ENCODE peak calls at places on chromosomes 6 and 20, in four cellular contexts. X is CD8-positive, alpha-beta T cell; F is endodermal cell; D is mammary epithelial cell. M is an unnamed sample. For H3K4me1, the result is how much of the 10 kb centered on the place peaks cover.

GRCh38 chr6:85703359-85703758 is 60.7 kb upstream of the SYNCRIP start:
- DNase-seq in X (no peak), F (no peak), D (no peak), M (no peak)

GRCh38 chr6:10630178-10630577 is 64.2 kb downstream of the C6orf52 start:
- DNase-seq in X (no peak), F (no peak), D (no peak), M (no peak)

GRCh38 chr6:134416501-134417154 is 98.7 kb upstream of the SGK1 start:
- DNase-seq in X (no peak), F (no peak), D (no peak), M (no peak)

GRCh38 chr6:112225691-112226090 is 28.7 kb downstream of the LAMA4 start:
- DNase-seq in X (no peak), F (no peak), D (no peak), M (no peak)

GRCh38 chr6:17986656-17987575 is 519 bp downstream of the KIF13A start:
- DNase-seq in X (no peak), F (peak), D (peak), M (peak)

GRCh38 chr20:57693002-57693582 is 16.7 kb downstream of the PMEPA1 start:
- DNase-seq in X (no peak), F (peak), D (peak), M (no peak)

GRCh38 chr6:19465760-19466159 is 371.4 kb upstream of the ID4 start:
- DNase-seq in X (no peak), F (no peak), D (no peak), M (no peak)

GRCh38 chr20:44203161-44203560 is 7.4 kb downstream of the OSER1 start:
- DNase-seq in X (no peak), F (no peak), D (no peak), M (no peak)

GRCh38 chr6:140879861-140880260 is 1252.9 kb upstream of the GJE1 start:
- DNase-seq in X (no peak), F (no peak), D (peak), M (no peak)

GRCh38 chr20:9172908-9173307 is 104.0 kb downstream of the PLCB4 start:
- DNase-seq in X (no peak), F (no peak), D (no peak), M (no peak)

GRCh38 chr6:57138026-57138425 is 34.1 kb upstream of the BAG2 start:
- DNase-seq in X (no peak), F (no peak), D (no peak), M (no peak)

GRCh38 chr20:36261389-36262105 is 25.3 kb downstream of the AAR2 start:
- DNase-seq in X (no peak), F (no peak), D (no peak), M (no peak)

GRCh38 chr20:31740208-31740607 is 1.1 kb downstream of the TPX2 start:
- DNase-seq in X (no peak), F (no peak), D (peak), M (no peak)

GRCh38 chr6:7215798-7216231 is 97.2 kb downstream of the SSR1 start:
- DNase-seq in X (no peak), F (no peak), D (no peak), M (no peak)

GRCh38 chr6:21227486-21227885 is 366.1 kb upstream of the SOX4 start:
- DNase-seq in X (no peak), F (no peak), D (peak), M (no peak)

GRCh38 chr6:148221580-148221979 is 121.1 kb upstream of the SASH1 start:
- DNase-seq in X (no peak), F (peak), D (no peak), M (no peak)

GRCh38 chr20:58619847-58620431 is 31.1 kb upstream of the STX16 start:
- DNase-seq in X (no peak), F (peak), D (peak), M (no peak)

GRCh38 chr6:98845201-98846020 is 11.0 kb downstream of the POU3F2 start:
- DNase-seq in X (peak), F (peak), D (peak), M (peak)

GRCh38 chr20:63534427-63534830 is 2.7 kb downstream of the PTK6 start:
- DNase-seq in X (no peak), F (no peak), D (no peak), M (no peak)
- H3K4me3 ChIP-seq in X (no peak), F (no peak), D (no peak), M (no peak)

GRCh38 chr6:43834528-43835145 is 64.6 kb downstream of the VEGFA start:
- DNase-seq in X (no peak), F (no peak), D (no peak), M (no peak)

GRCh38 chr6:43833223-43833995 is 63.4 kb downstream of the VEGFA start:
- DNase-seq in X (no peak), F (no peak), D (no peak), M (no peak)

GRCh38 chr6:43836507-43836906 is 66.5 kb downstream of the VEGFA start:
- DNase-seq in X (no peak), F (no peak), D (no peak), M (no peak)

GRCh38 chr6:43835872-43836419 is 65.9 kb downstream of the VEGFA start:
- DNase-seq in X (no peak), F (no peak), D (no peak), M (no peak)

DNA sequence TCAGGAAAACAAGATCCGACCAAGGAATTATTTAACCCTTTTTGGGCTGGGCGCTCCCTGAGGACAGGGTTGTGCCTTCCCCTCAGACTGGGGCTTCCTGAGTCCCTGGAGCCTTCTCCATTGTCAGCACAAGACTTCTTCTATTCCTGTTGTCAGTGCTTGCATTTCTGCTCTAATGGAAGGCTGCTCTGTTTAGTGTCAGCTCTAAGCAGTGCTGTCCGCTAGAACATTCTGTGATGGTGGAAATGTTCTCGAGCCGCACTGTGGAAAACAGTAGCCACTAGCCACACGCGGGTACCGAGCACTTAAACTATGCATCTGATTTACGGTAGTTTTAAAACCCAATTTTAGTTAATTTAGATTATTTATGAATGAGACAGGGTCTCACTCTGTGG is 64.0 kb downstream of the VEGFA start:
- DNase-seq in X (no peak), F (no peak), D (no peak), M (no peak)
- H3K4me1 ChIP-seq in X (under half), F (under half), D (under half), M (under half)

GRCh38 chr6:130760006-130760405 is 67.2 kb upstream of the SMLR1 start:
- DNase-seq in X (no peak), F (peak), D (peak), M (no peak)
- TF ChIP-seq CTCF in X (no peak), F (peak), D (peak), M (no peak)

DNA sequence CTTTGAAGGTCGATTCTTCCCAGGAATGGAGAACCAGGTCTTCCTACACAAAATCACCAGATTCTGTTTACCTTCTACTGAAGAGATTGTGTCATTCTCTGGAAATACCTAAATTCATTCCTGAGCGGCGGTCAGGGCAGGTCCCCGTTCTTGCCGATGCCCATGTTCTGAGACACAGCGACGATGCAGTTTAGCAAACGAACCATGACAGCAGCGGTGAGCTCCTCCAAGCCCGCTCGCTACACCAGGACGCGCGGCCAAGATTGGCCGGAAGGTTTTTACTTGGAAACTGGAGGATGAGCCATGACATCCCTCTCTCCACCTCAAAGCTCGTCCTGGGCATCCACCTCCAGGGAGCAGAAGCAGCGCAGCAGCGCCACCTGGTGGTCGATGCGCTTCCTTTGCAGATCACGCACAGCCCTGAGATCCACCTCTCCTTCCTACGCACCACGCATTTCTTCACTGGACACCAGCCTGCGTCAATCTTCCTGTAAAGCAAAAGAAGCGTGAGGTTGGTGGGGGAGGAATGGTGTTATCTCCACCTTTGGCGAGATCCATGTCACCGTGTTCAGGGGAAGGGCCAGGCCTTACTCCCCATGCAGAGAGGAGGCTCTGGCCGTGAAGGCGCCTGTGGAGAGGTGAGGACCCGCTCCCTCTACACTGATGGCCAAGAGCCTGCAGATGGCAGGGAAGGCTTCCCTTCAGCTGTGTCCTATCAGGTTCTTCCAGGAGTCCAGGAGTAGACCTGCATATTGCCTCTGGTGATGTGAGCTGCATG is 9.9 kb upstream of the HLA-B start:
- DNase-seq in X (peak), F (peak), D (peak), M (peak)
- H3K4me3 ChIP-seq in X (peak), F (no peak), D (peak), M (no peak)

GRCh38 chr6:33319939-33320314 is 2.4 kb upstream of the ZBTB22 start:
- DNase-seq in X (no peak), F (no peak), D (no peak), M (no peak)
- H3K4me1 ChIP-seq in X (half or more), F (under half), D (half or more), M (half or more)

GRCh38 chr6:168616807-168617756 is 176.1 kb downstream of the SMOC2 start:
- DNase-seq in X (no peak), F (no peak), D (no peak), M (peak)
- TF ChIP-seq CTCF in X (no peak), F (peak), D (no peak), M (peak)

GRCh38 chr20:14860410-14860814 is 523.0 kb upstream of the FLRT3 start:
- DNase-seq in X (no peak), F (peak), D (no peak), M (no peak)
- H3K4me3 ChIP-seq in X (no peak), F (peak), D (no peak), M (no peak)

GRCh38 chr20:62359491-62360121 is 7.5 kb downstream of the LAMA5 start:
- DNase-seq in X (no peak), F (peak), D (no peak), M (peak)
- H3K4me1 ChIP-seq in X (under half), F (under half), D (half or more), M (half or more)

GRCh38 chr20:60009826-60010616 is 51.8 kb downstream of the CDH26 start:
- DNase-seq in X (no peak), F (peak), D (no peak), M (no peak)
- TF ChIP-seq CTCF in X (no peak), F (peak), D (peak), M (no peak)